ENCODE peak calls at places on chromosome 3, in ten cellular contexts. One of them, this sample, is unnamed.

GRCh38 chr3:69354948-69355347 is 30.9 kb downstream of the FRMD4B start:
- DNase-seq in NAMALWA: no peak
- DNase-seq in glomerular endothelial cell: no peak
- DNase-seq in T-helper 1 cell: no peak
- DNase-seq in activated effector memory CD4-positive, alpha-beta T cell treated with Interleukin-2 at 50 U/mL for 16 hours: no peak
- DNase-seq in gastrocnemius medialis: no peak
- DNase-seq in COLO829: peak; percentile 77
- DNase-seq in SK-N-DZ: no peak
- DNase-seq in GM23248: peak; percentile 12
- DNase-seq in lung: no peak
- DNase-seq in this sample: no peak

GRCh38 chr3:69803871-69804270 is 64.6 kb downstream of the MITF start:
- DNase-seq in activated effector memory CD4-positive, alpha-beta T cell treated with Interleukin-2 at 50 U/mL for 16 hours: no peak
- DNase-seq in GM23248: no peak
- DNase-seq in SK-N-DZ: no peak
- DNase-seq in gastrocnemius medialis: no peak
- DNase-seq in glomerular endothelial cell: no peak
- DNase-seq in COLO829: peak; percentile 68
- DNase-seq in T-helper 1 cell: no peak
- DNase-seq in lung: no peak
- DNase-seq in NAMALWA: no peak
- DNase-seq in this sample: no peak

GRCh38 chr3:183734750-183735284 is 37.2 kb downstream of the YEATS2 start:
- DNase-seq in GM23248: no peak
- DNase-seq in glomerular endothelial cell: peak; percentile 52
- DNase-seq in COLO829: no peak
- DNase-seq in NAMALWA: no peak
- DNase-seq in T-helper 1 cell: no peak
- DNase-seq in lung: no peak
- DNase-seq in activated effector memory CD4-positive, alpha-beta T cell treated with Interleukin-2 at 50 U/mL for 16 hours: no peak
- DNase-seq in gastrocnemius medialis: no peak
- DNase-seq in SK-N-DZ: no peak
- DNase-seq in this sample: no peak

GRCh38 chr3:11391930-11392688 is 119.9 kb downstream of the ATG7 start:
- DNase-seq in GM23248: peak; percentile 18
- DNase-seq in activated effector memory CD4-positive, alpha-beta T cell treated with Interleukin-2 at 50 U/mL for 16 hours: no peak
- DNase-seq in glomerular endothelial cell: no peak
- DNase-seq in gastrocnemius medialis: no peak
- DNase-seq in lung: no peak
- DNase-seq in NAMALWA: no peak
- DNase-seq in COLO829: peak; percentile 29
- DNase-seq in SK-N-DZ: no peak
- DNase-seq in T-helper 1 cell: no peak
- DNase-seq in this sample: peak; percentile 39

GRCh38 chr3:194833511-194833910 is 147.8 kb downstream of the FAM43A start:
- DNase-seq in T-helper 1 cell: no peak
- DNase-seq in GM23248: no peak
- DNase-seq in lung: no peak
- DNase-seq in activated effector memory CD4-positive, alpha-beta T cell treated with Interleukin-2 at 50 U/mL for 16 hours: no peak
- DNase-seq in NAMALWA: no peak
- DNase-seq in glomerular endothelial cell: no peak
- DNase-seq in COLO829: no peak
- DNase-seq in SK-N-DZ: no peak
- DNase-seq in gastrocnemius medialis: no peak
- DNase-seq in this sample: no peak

GRCh38 chr3:186154641-186155040 is 45.8 kb upstream of the ETV5 start:
- DNase-seq in COLO829: no peak
- DNase-seq in glomerular endothelial cell: no peak
- DNase-seq in gastrocnemius medialis: no peak
- DNase-seq in T-helper 1 cell: no peak
- DNase-seq in lung: no peak
- DNase-seq in NAMALWA: no peak
- DNase-seq in SK-N-DZ: no peak
- DNase-seq in activated effector memory CD4-positive, alpha-beta T cell treated with Interleukin-2 at 50 U/mL for 16 hours: no peak
- DNase-seq in GM23248: no peak
- DNase-seq in this sample: no peak

GRCh38 chr3:160455846-160456245 is 6.3 kb upstream of the TRIM59 start:
- DNase-seq in SK-N-DZ: no peak
- DNase-seq in NAMALWA: no peak
- DNase-seq in COLO829: no peak
- DNase-seq in lung: no peak
- DNase-seq in GM23248: no peak
- DNase-seq in T-helper 1 cell: no peak
- DNase-seq in gastrocnemius medialis: no peak
- DNase-seq in activated effector memory CD4-positive, alpha-beta T cell treated with Interleukin-2 at 50 U/mL for 16 hours: no peak
- DNase-seq in glomerular endothelial cell: no peak
- DNase-seq in this sample: no peak

GRCh38 chr3:197846491-197846890 is 55.4 kb downstream of the LRCH3 start:
- DNase-seq in activated effector memory CD4-positive, alpha-beta T cell treated with Interleukin-2 at 50 U/mL for 16 hours: no peak
- DNase-seq in lung: no peak
- DNase-seq in GM23248: no peak
- DNase-seq in T-helper 1 cell: peak; percentile 4
- DNase-seq in glomerular endothelial cell: no peak
- DNase-seq in COLO829: no peak
- DNase-seq in NAMALWA: no peak
- DNase-seq in SK-N-DZ: no peak
- DNase-seq in gastrocnemius medialis: no peak
- DNase-seq in this sample: no peak

GRCh38 chr3:186164696-186165095 is 55.8 kb upstream of the ETV5 start:
- DNase-seq in GM23248: no peak
- DNase-seq in glomerular endothelial cell: no peak
- DNase-seq in gastrocnemius medialis: no peak
- DNase-seq in lung: no peak
- DNase-seq in activated effector memory CD4-positive, alpha-beta T cell treated with Interleukin-2 at 50 U/mL for 16 hours: no peak
- DNase-seq in T-helper 1 cell: no peak
- DNase-seq in SK-N-DZ: no peak
- DNase-seq in COLO829: no peak
- DNase-seq in NAMALWA: no peak
- DNase-seq in this sample: no peak

GRCh38 chr3:53196575-53197407 is 35.8 kb downstream of the PRKCD start:
- DNase-seq in gastrocnemius medialis: no peak
- DNase-seq in GM23248: peak; percentile 27
- DNase-seq in SK-N-DZ: peak; percentile 81
- DNase-seq in NAMALWA: no peak
- DNase-seq in COLO829: no peak
- DNase-seq in glomerular endothelial cell: no peak
- DNase-seq in lung: no peak
- DNase-seq in activated effector memory CD4-positive, alpha-beta T cell treated with Interleukin-2 at 50 U/mL for 16 hours: no peak
- DNase-seq in T-helper 1 cell: peak; percentile 48
- DNase-seq in this sample: peak; percentile 30

GRCh38 chr3:155870945-155871745 is 695 bp downstream of the GMPS start:
- DNase-seq in glomerular endothelial cell: no peak
- DNase-seq in COLO829: no peak
- DNase-seq in T-helper 1 cell: peak; percentile 42
- DNase-seq in GM23248: peak; percentile 72
- DNase-seq in activated effector memory CD4-positive, alpha-beta T cell treated with Interleukin-2 at 50 U/mL for 16 hours: peak; percentile 27
- DNase-seq in gastrocnemius medialis: peak; percentile 10
- DNase-seq in NAMALWA: peak; percentile 46
- DNase-seq in lung: peak; percentile 68
- DNase-seq in SK-N-DZ: no peak
- DNase-seq in this sample: peak; percentile 63

GRCh38 chr3:64144241-64144900 is 80.9 kb downstream of the PRICKLE2 start:
- DNase-seq in GM23248: no peak
- DNase-seq in COLO829: no peak
- DNase-seq in activated effector memory CD4-positive, alpha-beta T cell treated with Interleukin-2 at 50 U/mL for 16 hours: no peak
- DNase-seq in lung: no peak
- DNase-seq in gastrocnemius medialis: no peak
- DNase-seq in T-helper 1 cell: no peak
- DNase-seq in SK-N-DZ: no peak
- DNase-seq in NAMALWA: no peak
- DNase-seq in glomerular endothelial cell: no peak
- DNase-seq in this sample: no peak

GRCh38 chr3:173404156-173404555 is 6.6 kb downstream of the NLGN1 start:
- DNase-seq in SK-N-DZ: no peak
- DNase-seq in lung: no peak
- DNase-seq in T-helper 1 cell: no peak
- DNase-seq in glomerular endothelial cell: no peak
- DNase-seq in activated effector memory CD4-positive, alpha-beta T cell treated with Interleukin-2 at 50 U/mL for 16 hours: no peak
- DNase-seq in NAMALWA: no peak
- DNase-seq in GM23248: no peak
- DNase-seq in COLO829: no peak
- DNase-seq in gastrocnemius medialis: no peak
- DNase-seq in this sample: no peak

GRCh38 chr3:51961607-51962569 is 5.4 kb downstream of the PCBP4 start:
- DNase-seq in activated effector memory CD4-positive, alpha-beta T cell treated with Interleukin-2 at 50 U/mL for 16 hours: no peak
- DNase-seq in NAMALWA: no peak
- DNase-seq in gastrocnemius medialis: peak; percentile 71
- DNase-seq in glomerular endothelial cell: no peak
- DNase-seq in lung: no peak
- DNase-seq in GM23248: no peak
- DNase-seq in COLO829: no peak
- DNase-seq in SK-N-DZ: no peak
- DNase-seq in T-helper 1 cell: no peak
- DNase-seq in this sample: no peak

GRCh38 chr3:49296781-49297420 is 19.9 kb upstream of the C3orf62 start:
- DNase-seq in T-helper 1 cell: no peak
- DNase-seq in NAMALWA: no peak
- DNase-seq in GM23248: peak; percentile 41
- DNase-seq in glomerular endothelial cell: no peak
- DNase-seq in SK-N-DZ: no peak
- DNase-seq in gastrocnemius medialis: peak; percentile 61
- DNase-seq in activated effector memory CD4-positive, alpha-beta T cell treated with Interleukin-2 at 50 U/mL for 16 hours: no peak
- DNase-seq in lung: peak; percentile 32
- DNase-seq in COLO829: no peak
- DNase-seq in this sample: no peak

GRCh38 chr3:150248116-150248864 is 159.8 kb upstream of the TSC22D2 start:
- DNase-seq in GM23248: peak; percentile 53
- DNase-seq in lung: no peak
- DNase-seq in gastrocnemius medialis: no peak
- DNase-seq in COLO829: peak; percentile 68
- DNase-seq in T-helper 1 cell: no peak
- DNase-seq in glomerular endothelial cell: no peak
- DNase-seq in NAMALWA: peak; percentile 16
- DNase-seq in SK-N-DZ: no peak
- DNase-seq in activated effector memory CD4-positive, alpha-beta T cell treated with Interleukin-2 at 50 U/mL for 16 hours: no peak
- DNase-seq in this sample: no peak

GRCh38 chr3:125121246-125122010 is 65.6 kb upstream of the HEG1 start:
- DNase-seq in GM23248: no peak
- DNase-seq in T-helper 1 cell: no peak
- DNase-seq in COLO829: no peak
- DNase-seq in lung: no peak
- DNase-seq in NAMALWA: peak; percentile 32
- DNase-seq in SK-N-DZ: no peak
- DNase-seq in glomerular endothelial cell: no peak
- DNase-seq in gastrocnemius medialis: no peak
- DNase-seq in activated effector memory CD4-positive, alpha-beta T cell treated with Interleukin-2 at 50 U/mL for 16 hours: no peak
- DNase-seq in this sample: no peak

GRCh38 chr3:16142350-16143050 is 32.0 kb upstream of the GALNT15 start:
- DNase-seq in T-helper 1 cell: no peak
- DNase-seq in lung: no peak
- DNase-seq in GM23248: no peak
- DNase-seq in COLO829: no peak
- DNase-seq in SK-N-DZ: no peak
- DNase-seq in NAMALWA: no peak
- DNase-seq in activated effector memory CD4-positive, alpha-beta T cell treated with Interleukin-2 at 50 U/mL for 16 hours: no peak
- DNase-seq in gastrocnemius medialis: no peak
- DNase-seq in glomerular endothelial cell: no peak
- DNase-seq in this sample: no peak

GRCh38 chr3:195240171-195240701 is 30.7 kb downstream of the XXYLT1 start:
- DNase-seq in glomerular endothelial cell: no peak
- DNase-seq in lung: peak; percentile 36
- DNase-seq in gastrocnemius medialis: peak; percentile 59
- DNase-seq in activated effector memory CD4-positive, alpha-beta T cell treated with Interleukin-2 at 50 U/mL for 16 hours: no peak
- DNase-seq in COLO829: no peak
- DNase-seq in T-helper 1 cell: no peak
- DNase-seq in NAMALWA: no peak
- DNase-seq in GM23248: no peak
- DNase-seq in SK-N-DZ: no peak
- DNase-seq in this sample: no peak

GRCh38 chr3:14497321-14497720 is 42.8 kb downstream of the GRIP2 start:
- DNase-seq in NAMALWA: no peak
- DNase-seq in activated effector memory CD4-positive, alpha-beta T cell treated with Interleukin-2 at 50 U/mL for 16 hours: no peak
- DNase-seq in SK-N-DZ: no peak
- DNase-seq in COLO829: no peak
- DNase-seq in glomerular endothelial cell: no peak
- DNase-seq in GM23248: no peak
- DNase-seq in lung: no peak
- DNase-seq in gastrocnemius medialis: no peak
- DNase-seq in T-helper 1 cell: no peak
- DNase-seq in this sample: peak; percentile 6

GRCh38 chr3:177448987-177449975 is 252.0 kb upstream of the TBL1XR1 start:
- DNase-seq in SK-N-DZ: no peak
- DNase-seq in GM23248: no peak
- DNase-seq in activated effector memory CD4-positive, alpha-beta T cell treated with Interleukin-2 at 50 U/mL for 16 hours: peak; percentile 3
- DNase-seq in NAMALWA: no peak
- DNase-seq in glomerular endothelial cell: no peak
- DNase-seq in gastrocnemius medialis: no peak
- DNase-seq in COLO829: no peak
- DNase-seq in T-helper 1 cell: peak; percentile 30
- DNase-seq in lung: peak; percentile 58
- DNase-seq in this sample: peak; percentile 70

GRCh38 chr3:134832585-134832984 is 37.5 kb downstream of the EPHB1 start:
- DNase-seq in glomerular endothelial cell: no peak
- DNase-seq in SK-N-DZ: no peak
- DNase-seq in activated effector memory CD4-positive, alpha-beta T cell treated with Interleukin-2 at 50 U/mL for 16 hours: no peak
- DNase-seq in NAMALWA: no peak
- DNase-seq in lung: no peak
- DNase-seq in GM23248: no peak
- DNase-seq in COLO829: no peak
- DNase-seq in T-helper 1 cell: no peak
- DNase-seq in gastrocnemius medialis: no peak
- DNase-seq in this sample: no peak

GRCh38 chr3:149625795-149626194 is 32.0 kb downstream of the WWTR1 start:
- DNase-seq in glomerular endothelial cell: no peak
- DNase-seq in activated effector memory CD4-positive, alpha-beta T cell treated with Interleukin-2 at 50 U/mL for 16 hours: no peak
- DNase-seq in GM23248: peak; percentile 66
- DNase-seq in T-helper 1 cell: no peak
- DNase-seq in lung: no peak
- DNase-seq in COLO829: no peak
- DNase-seq in SK-N-DZ: no peak
- DNase-seq in gastrocnemius medialis: no peak
- DNase-seq in NAMALWA: no peak
- DNase-seq in this sample: no peak

GRCh38 chr3:194133661-194134230 is 2.2 kb upstream of the HES1 start:
- DNase-seq in NAMALWA: peak; percentile 51
- DNase-seq in SK-N-DZ: peak; percentile 74
- DNase-seq in T-helper 1 cell: no peak
- DNase-seq in glomerular endothelial cell: no peak
- DNase-seq in gastrocnemius medialis: no peak
- DNase-seq in COLO829: no peak
- DNase-seq in GM23248: peak; percentile 83
- DNase-seq in activated effector memory CD4-positive, alpha-beta T cell treated with Interleukin-2 at 50 U/mL for 16 hours: no peak
- DNase-seq in lung: peak; percentile 67
- DNase-seq in this sample: no peak

GRCh38 chr3:67875338-67875737 is 220.9 kb upstream of the SUCLG2 start:
- DNase-seq in lung: no peak
- DNase-seq in gastrocnemius medialis: no peak
- DNase-seq in T-helper 1 cell: no peak
- DNase-seq in SK-N-DZ: no peak
- DNase-seq in NAMALWA: no peak
- DNase-seq in COLO829: peak; percentile 66
- DNase-seq in activated effector memory CD4-positive, alpha-beta T cell treated with Interleukin-2 at 50 U/mL for 16 hours: no peak
- DNase-seq in glomerular endothelial cell: no peak
- DNase-seq in GM23248: no peak
- DNase-seq in this sample: no peak

GRCh38 chr3:187902041-187902471 is 156.8 kb upstream of the BCL6 start:
- DNase-seq in gastrocnemius medialis: no peak
- DNase-seq in lung: no peak
- DNase-seq in NAMALWA: peak; percentile 87
- DNase-seq in T-helper 1 cell: no peak
- DNase-seq in GM23248: no peak
- DNase-seq in activated effector memory CD4-positive, alpha-beta T cell treated with Interleukin-2 at 50 U/mL for 16 hours: no peak
- DNase-seq in glomerular endothelial cell: no peak
- DNase-seq in COLO829: no peak
- DNase-seq in SK-N-DZ: no peak
- DNase-seq in this sample: no peak

GRCh38 chr3:171454026-171454425 is 6.2 kb downstream of the TNIK start:
- DNase-seq in COLO829: no peak
- DNase-seq in lung: no peak
- DNase-seq in T-helper 1 cell: no peak
- DNase-seq in NAMALWA: no peak
- DNase-seq in glomerular endothelial cell: no peak
- DNase-seq in SK-N-DZ: peak; percentile 73
- DNase-seq in activated effector memory CD4-positive, alpha-beta T cell treated with Interleukin-2 at 50 U/mL for 16 hours: no peak
- DNase-seq in gastrocnemius medialis: no peak
- DNase-seq in GM23248: no peak
- DNase-seq in this sample: no peak

GRCh38 chr3:111215481-111215880 is 143.9 kb downstream of the NECTIN3 start:
- DNase-seq in SK-N-DZ: no peak
- DNase-seq in COLO829: no peak
- DNase-seq in gastrocnemius medialis: no peak
- DNase-seq in lung: no peak
- DNase-seq in activated effector memory CD4-positive, alpha-beta T cell treated with Interleukin-2 at 50 U/mL for 16 hours: no peak
- DNase-seq in GM23248: peak; percentile 40
- DNase-seq in NAMALWA: no peak
- DNase-seq in glomerular endothelial cell: no peak
- DNase-seq in T-helper 1 cell: no peak
- DNase-seq in this sample: no peak

This sample was measured in Kasumi-1.